ENCODE peak calls at places on chromosomes 3 and 15, in six cellular contexts. U is heart left ventricle, Y is OCI-LY7, E is IMR-90, M is esophagus muscularis mucosa, K is cardiac muscle cell. V is an unnamed sample.

GRCh38 chr3:8198605-8199004 is 303.0 kb upstream of the LMCD1 start:
- DNase-seq in U (no peak), Y (no peak), M (no peak), K (no peak), E (no peak), V (no peak)

GRCh38 chr15:67783303-67783702 is 42.0 kb upstream of the SKOR1 start:
- DNase-seq in M (peak), E (no peak), K (no peak), U (no peak), Y (peak), V (peak)

GRCh38 chr3:197154-197855 is 742 bp downstream of the CHL1 start:
- DNase-seq in K (no peak), E (no peak), U (peak), Y (no peak), M (no peak), V (peak)

GRCh38 chr3:98954242-98954641 is 52.7 kb upstream of the DCBLD2 start:
- DNase-seq in K (no peak), U (no peak), Y (no peak), M (no peak), E (no peak), V (no peak)

GRCh38 chr15:73175382-73175781 is 123.1 kb downstream of the NEO1 start:
- DNase-seq in E (no peak), Y (no peak), K (no peak), M (no peak), U (no peak), V (no peak)

GRCh38 chr15:72983812-72984211 is 68.5 kb upstream of the NEO1 start:
- DNase-seq in K (no peak), U (no peak), M (no peak), Y (no peak), E (no peak), V (no peak)

GRCh38 chr3:135964160-135964955 is 1.2 kb upstream of the PPP2R3A start:
- DNase-seq in K (no peak), E (no peak), M (no peak), U (no peak), Y (no peak), V (no peak)

GRCh38 chr15:26157081-26157480 is 294.0 kb upstream of the ATP10A start:
- DNase-seq in K (no peak), Y (no peak), M (no peak), U (no peak), E (no peak), V (no peak)

GRCh38 chr3:50242778-50243551 is 7.0 kb downstream of the GNAI2 start:
- DNase-seq in K (peak), M (peak), U (peak), Y (peak), E (peak), V (no peak)

GRCh38 chr3:66153961-66154923 is 66.6 kb upstream of the SLC25A26 start:
- DNase-seq in Y (no peak), E (peak), U (no peak), M (no peak), K (peak), V (peak)

GRCh38 chr3:12460132-12460531 is 24.1 kb upstream of the TSEN2 start:
- DNase-seq in E (no peak), K (no peak), U (no peak), M (no peak), Y (no peak), V (no peak)

GRCh38 chr3:82739390-82739789 is 977.9 kb upstream of the GBE1 start:
- DNase-seq in U (no peak), K (no peak), Y (no peak), E (no peak), M (no peak), V (no peak)

GRCh38 chr3:117622130-117622841 is 912.7 kb downstream of the TUSC7 start:
- DNase-seq in Y (no peak), U (no peak), M (no peak), E (peak), K (peak), V (no peak)

GRCh38 chr3:141767062-141767461 is 3.9 kb downstream of the GRK7 start:
- DNase-seq in M (no peak), Y (no peak), E (no peak), U (no peak), K (no peak), V (no peak)

GRCh38 chr3:146626384-146627122 is 21.4 kb upstream of the PLSCR5 start:
- DNase-seq in Y (no peak), U (no peak), K (no peak), M (no peak), E (no peak), V (no peak)

GRCh38 chr3:43998841-43999805 is 242.6 kb upstream of the TOPAZ1 start:
- DNase-seq in U (no peak), K (peak), M (no peak), E (no peak), Y (peak), V (peak)

GRCh38 chr15:38885001-38885400 is 320.4 kb upstream of the RASGRP1 start:
- DNase-seq in U (no peak), E (peak), K (peak), M (no peak), Y (no peak), V (no peak)

GRCh38 chr3:45688194-45688881 is 858 bp upstream of the SACM1L start:
- DNase-seq in K (peak), M (no peak), E (peak), U (no peak), Y (peak), V (peak)

DNA sequence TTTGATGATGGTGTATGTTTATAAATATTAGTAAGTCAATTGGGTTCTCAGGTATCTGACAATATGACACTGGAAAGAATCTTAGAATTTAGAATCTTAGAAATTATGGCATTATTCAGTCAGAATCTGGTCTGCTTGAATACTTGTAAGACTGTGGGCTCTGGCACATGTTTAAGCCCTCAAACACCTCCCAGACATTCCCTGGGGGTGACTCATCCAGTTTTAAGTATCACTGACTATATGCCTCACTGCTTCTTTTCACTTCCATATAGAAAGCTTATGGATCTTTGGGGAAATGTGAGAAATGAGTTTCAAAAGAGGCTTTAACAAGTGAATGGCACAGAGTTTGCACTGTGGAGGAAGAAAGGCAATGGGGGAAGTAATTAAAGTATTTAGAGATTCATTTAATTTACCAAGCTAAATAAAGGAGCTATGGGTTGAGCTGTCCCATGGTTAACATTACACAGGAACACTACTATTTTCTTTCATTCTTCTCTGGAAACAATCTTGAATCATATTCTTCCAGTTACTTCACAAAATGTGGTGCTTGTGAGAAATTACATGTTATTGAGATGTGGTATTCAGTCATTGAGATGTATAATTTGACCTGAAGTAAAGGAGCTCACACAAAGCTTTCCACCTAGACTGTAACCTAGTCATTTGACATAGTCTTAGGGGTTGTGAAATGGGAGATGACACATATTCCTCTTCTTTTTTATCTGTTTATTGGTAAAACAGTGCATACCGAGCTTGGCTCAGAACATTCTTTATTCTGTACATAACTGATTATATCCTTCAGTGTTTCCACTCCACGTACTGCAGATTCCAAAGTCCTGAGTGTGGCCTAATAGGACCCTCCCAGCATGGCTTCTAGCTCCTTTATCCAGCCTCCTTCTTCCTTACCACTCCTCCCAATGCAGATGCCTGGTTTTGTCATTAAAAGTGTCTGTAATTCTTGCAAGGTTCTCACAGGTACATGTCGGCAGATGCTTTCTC is 544.6 kb upstream of the NECTIN3 start:
- DNase-seq in Y (no peak), E (peak), M (no peak), K (peak), U (no peak), V (no peak)
- H3K27ac ChIP-seq in Y (no peak), E (peak), M (no peak), K (no peak), U (no peak), V (no peak)

DNA sequence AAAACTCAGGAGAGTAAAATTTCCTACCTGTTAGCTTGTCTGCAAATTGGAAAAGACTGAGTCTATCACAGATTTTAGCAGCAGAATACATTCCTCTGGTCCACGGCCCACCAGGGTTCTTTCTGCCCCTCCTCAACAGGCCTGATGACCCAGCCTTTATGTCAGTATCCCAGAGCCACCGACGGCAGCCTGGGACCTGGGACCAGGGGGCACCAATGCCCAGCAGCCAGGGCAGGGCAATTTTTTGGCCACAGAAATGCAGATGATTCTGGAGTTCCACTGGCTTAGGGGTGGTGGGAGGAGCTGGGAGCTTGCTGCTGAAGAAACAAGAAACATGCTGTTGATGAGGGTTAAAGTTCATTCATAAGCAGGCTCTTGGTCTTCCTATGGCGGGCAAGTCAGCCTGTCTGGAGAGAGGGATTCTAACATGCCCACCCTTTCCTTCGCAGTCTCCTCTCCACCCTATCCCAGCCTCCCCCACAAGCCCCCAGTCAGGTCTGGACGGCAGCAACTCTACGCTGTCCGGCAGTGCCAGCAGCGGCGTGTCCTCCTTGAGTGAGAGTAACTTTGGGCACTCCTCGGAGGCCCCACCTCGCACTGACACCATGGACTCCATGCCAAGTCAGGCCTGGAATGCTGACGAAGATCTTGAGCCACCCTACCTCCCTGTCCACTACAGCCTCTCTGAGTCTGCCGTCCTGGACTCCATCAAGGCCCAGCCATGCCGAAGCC is 4.3 kb upstream of the MANF start:
- DNase-seq in E (no peak), K (no peak), U (no peak), Y (no peak), M (no peak), V (no peak)
- H3K4me3 ChIP-seq in E (no peak), K (no peak), U (no peak), Y (no peak), M (no peak), V (no peak)

GRCh38 chr3:23832523-23832922 is 26.8 kb downstream of the UBE2E1 start:
- DNase-seq in E (no peak), Y (no peak), K (no peak), U (no peak), M (no peak), V (no peak)

GRCh38 chr3:23835087-23835486 is 29.3 kb downstream of the UBE2E1 start:
- DNase-seq in U (no peak), K (no peak), M (no peak), E (no peak), Y (no peak), V (no peak)

GRCh38 chr3:23835807-23836206 is 30.1 kb downstream of the UBE2E1 start:
- DNase-seq in Y (no peak), E (no peak), U (no peak), K (no peak), M (no peak), V (no peak)

GRCh38 chr3:23836536-23837230 is 30.9 kb downstream of the UBE2E1 start:
- DNase-seq in U (no peak), Y (no peak), E (no peak), M (no peak), K (no peak), V (no peak)

DNA sequence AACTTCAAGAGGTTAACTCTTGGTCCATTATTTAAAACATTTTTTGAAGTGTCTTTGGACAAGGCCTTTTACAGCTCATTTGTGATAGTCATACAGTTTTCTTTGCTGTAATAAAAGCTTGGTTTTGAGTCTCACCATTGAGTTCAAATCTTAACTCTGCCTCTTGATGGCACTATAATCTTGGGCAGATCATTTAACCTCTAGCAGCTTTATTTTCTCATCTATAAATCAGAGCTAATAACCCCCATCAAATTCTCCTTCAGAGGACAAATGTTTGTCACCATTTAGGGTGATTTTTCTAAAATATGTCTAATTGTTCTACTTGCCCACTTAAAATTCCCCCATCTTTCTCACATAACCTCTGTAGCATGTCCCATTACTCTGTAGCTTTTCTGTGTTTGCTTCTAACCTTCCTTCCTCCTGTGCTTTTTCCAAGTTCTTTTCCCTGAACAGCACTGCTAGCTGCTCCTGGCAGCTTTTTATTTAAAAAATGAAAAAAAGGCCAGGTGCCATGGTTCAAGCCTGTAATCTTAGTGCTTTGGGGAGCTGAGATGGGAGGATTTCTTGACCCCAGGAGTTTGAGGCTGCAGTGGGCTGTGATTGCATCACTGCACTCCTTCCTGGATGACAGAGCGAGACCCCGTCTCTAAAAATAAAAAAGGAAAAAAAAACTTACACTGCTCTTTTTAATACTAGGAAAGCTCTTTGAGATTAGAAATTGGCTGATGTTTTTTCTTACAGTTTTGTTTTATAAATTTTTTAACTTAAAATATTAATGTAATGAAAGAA is 28.5 kb downstream of the UBE2E1 start:
- DNase-seq in E (no peak), Y (peak), K (no peak), U (no peak), M (no peak), V (no peak)
- TF ChIP-seq CTCF in E (peak), Y (peak), K (no peak), U (peak), M (no peak), V (no peak)

GRCh38 chr3:53845881-53846133 is 412 bp downstream of the CHDH start:
- DNase-seq in K (no peak), Y (no peak), M (no peak), E (no peak), U (no peak), V (no peak)
- H3K27ac ChIP-seq in K (peak), Y (no peak), M (peak), E (no peak), U (no peak), V (no peak)

DNA sequence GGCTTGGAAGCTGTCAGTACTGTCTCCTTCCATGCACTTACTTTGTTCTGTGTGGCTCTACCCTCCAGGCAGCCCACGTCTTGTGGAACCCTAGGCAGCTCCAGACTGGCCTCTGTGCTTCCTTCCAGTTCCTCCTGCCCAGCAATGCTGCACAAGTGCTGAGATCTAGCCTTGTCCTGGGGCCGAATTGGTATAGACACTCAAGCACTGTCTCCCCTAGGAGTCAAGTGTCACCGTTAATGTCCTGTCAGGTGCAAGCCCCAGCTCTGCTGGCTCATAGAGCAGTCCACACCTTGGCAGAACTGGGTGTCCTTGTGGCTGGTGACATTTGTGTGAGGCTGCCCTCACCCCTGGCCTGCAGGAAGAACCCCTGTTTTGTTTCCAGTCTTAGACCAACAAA is 130.1 kb downstream of the EEFSEC start:
- DNase-seq in E (no peak), K (no peak), U (no peak), M (no peak), Y (no peak), V (no peak)
- H3K4me3 ChIP-seq in E (no peak), K (no peak), U (no peak), M (no peak), Y (no peak), V (no peak)

V was measured in WERI-Rb-1.